ENCODE peak calls at places on chromosome 7, in four cellular contexts. A, H, I and W are unnamed samples.

GRCh38 chr7:37196631-37197030 is 252.0 kb downstream of the ELMO1 start:
- DNase-seq in A (no peak), I (no peak), H (no peak), W (no peak)

GRCh38 chr7:117165656-117166055 is 157.2 kb downstream of the WNT2 start:
- DNase-seq in H (no peak), I (no peak), A (no peak), W (no peak)

GRCh38 chr7:132291446-132291845 is 284.8 kb downstream of the PLXNA4 start:
- DNase-seq in H (no peak), A (no peak), I (peak), W (no peak)

GRCh38 chr7:95686109-95686508 is 86.2 kb upstream of the DYNC1I1 start:
- DNase-seq in I (peak), A (peak), H (peak), W (peak)

GRCh38 chr7:6271694-6272371 is 591 bp downstream of the CYTH3 start:
- DNase-seq in I (no peak), A (peak), H (peak), W (peak)

GRCh38 chr7:14754631-14755030 is 147.9 kb downstream of the DGKB start:
- DNase-seq in H (no peak), A (no peak), I (no peak), W (no peak)

GRCh38 chr7:30430300-30430699 is 48.3 kb downstream of the NOD1 start:
- DNase-seq in I (no peak), A (no peak), H (no peak), W (no peak)

GRCh38 chr7:22718911-22719420 is 8.0 kb upstream of the IL6 start:
- DNase-seq in A (no peak), I (no peak), H (no peak), W (no peak)

GRCh38 chr7:70435634-70436033 is 696.3 kb upstream of the GALNT17 start:
- DNase-seq in H (no peak), A (no peak), I (no peak), W (no peak)

GRCh38 chr7:98697485-98698240 is 80.6 kb downstream of the NPTX2 start:
- DNase-seq in H (no peak), I (no peak), A (no peak), W (no peak)

GRCh38 chr7:98700533-98700932 is 83.4 kb downstream of the NPTX2 start:
- DNase-seq in A (no peak), H (no peak), I (no peak), W (no peak)

GRCh38 chr7:98702021-98702420 is 84.9 kb downstream of the NPTX2 start:
- DNase-seq in I (no peak), H (no peak), A (no peak), W (no peak)

GRCh38 chr7:98703916-98704315 is 86.8 kb downstream of the NPTX2 start:
- DNase-seq in I (no peak), H (no peak), A (no peak), W (no peak)

GRCh38 chr7:98701372-98701771 is 84.3 kb downstream of the NPTX2 start:
- DNase-seq in H (no peak), A (no peak), I (no peak), W (no peak)
- TF ChIP-seq ELF4 in H (no peak), A (no peak), I (no peak), W (no peak)

GRCh38 chr7:155455776-155456516 is 2.0 kb upstream of the EN2 start:
- DNase-seq in A (no peak), I (no peak), H (no peak), W (no peak)
- TF ChIP-seq ELF4 in A (no peak), I (no peak), H (no peak), W (no peak)

GRCh38 chr7:102221961-102222360 is 64.7 kb upstream of the SH2B2 start:
- DNase-seq in H (no peak), A (no peak), I (no peak), W (no peak)

GRCh38 chr7:102220229-102220850 is 66.3 kb upstream of the SH2B2 start:
- DNase-seq in A (no peak), H (no peak), I (no peak), W (no peak)

GRCh38 chr7:102222445-102222844 is 64.2 kb upstream of the SH2B2 start:
- DNase-seq in H (no peak), A (no peak), I (no peak), W (no peak)

GRCh38 chr7:102223175-102223574 is 63.5 kb upstream of the SH2B2 start:
- DNase-seq in H (no peak), A (no peak), I (no peak), W (no peak)

DNA sequence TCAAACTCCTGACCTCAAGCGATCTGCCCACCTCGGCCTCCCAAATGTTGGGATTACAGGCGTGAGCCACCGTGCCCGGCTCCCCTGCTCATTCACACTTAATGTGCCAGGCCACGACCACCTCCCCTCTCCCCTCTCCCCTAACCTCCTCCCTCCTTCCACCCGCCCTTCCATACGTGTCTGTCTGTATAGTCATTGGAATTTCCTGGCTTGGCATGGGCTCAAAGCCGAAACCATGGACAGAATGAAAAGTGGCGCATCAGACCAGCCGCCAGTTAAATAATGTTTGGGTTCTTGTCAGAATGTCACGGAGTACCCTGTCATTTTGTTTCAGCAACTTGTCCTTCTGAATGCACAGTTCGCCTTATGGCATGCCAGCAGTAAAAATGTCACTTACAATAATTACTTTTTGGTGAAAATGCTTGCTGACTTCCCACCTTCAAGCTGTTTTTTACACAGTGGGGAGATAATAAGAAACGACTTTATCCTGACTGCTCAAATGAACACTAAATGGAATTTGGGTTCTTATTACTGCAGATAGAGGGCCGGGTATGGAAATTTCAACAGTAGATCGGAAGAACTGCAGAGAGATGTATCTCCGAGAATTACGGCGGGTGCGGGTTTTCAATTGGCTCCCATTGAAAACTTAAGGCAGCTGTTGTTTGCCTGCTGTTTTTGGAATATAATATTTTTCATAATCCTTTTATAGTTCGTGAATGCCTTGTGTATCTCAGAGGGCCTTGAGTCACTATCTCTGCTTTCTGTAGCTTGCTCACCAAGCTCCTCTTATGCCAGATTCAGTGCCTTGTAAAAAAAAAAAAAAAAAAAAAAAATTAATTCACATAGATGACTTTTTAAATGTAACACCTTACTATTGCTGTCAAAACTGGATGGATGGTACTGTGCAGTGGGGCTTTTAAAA is 65.5 kb upstream of the SH2B2 start:
- DNase-seq in H (no peak), A (no peak), I (no peak), W (no peak)
- TF ChIP-seq ELF4 in H (no peak), A (no peak), I (no peak), W (no peak)

DNA sequence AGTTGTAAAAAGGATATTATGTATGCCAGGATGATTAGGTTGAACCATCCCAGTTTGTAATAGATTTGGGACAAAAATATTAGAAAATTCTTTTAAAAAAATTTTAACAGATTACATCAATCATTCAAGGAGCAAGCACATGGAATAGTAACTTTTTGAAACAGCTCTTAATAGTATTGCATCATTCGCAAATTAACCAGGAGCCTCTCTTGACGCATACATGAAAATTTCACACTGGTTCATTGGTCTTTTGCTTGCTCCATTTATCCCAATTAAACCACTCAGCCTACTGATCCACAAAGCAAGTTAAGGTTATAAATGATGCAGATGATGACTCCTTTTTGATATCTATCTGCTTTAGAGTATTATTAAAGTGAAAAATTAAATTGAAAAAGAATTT is 222.5 kb upstream of the SLC26A5 start:
- DNase-seq in A (no peak), I (no peak), H (no peak), W (no peak)
- TF ChIP-seq ELF4 in A (no peak), I (no peak), H (no peak), W (no peak)

DNA sequence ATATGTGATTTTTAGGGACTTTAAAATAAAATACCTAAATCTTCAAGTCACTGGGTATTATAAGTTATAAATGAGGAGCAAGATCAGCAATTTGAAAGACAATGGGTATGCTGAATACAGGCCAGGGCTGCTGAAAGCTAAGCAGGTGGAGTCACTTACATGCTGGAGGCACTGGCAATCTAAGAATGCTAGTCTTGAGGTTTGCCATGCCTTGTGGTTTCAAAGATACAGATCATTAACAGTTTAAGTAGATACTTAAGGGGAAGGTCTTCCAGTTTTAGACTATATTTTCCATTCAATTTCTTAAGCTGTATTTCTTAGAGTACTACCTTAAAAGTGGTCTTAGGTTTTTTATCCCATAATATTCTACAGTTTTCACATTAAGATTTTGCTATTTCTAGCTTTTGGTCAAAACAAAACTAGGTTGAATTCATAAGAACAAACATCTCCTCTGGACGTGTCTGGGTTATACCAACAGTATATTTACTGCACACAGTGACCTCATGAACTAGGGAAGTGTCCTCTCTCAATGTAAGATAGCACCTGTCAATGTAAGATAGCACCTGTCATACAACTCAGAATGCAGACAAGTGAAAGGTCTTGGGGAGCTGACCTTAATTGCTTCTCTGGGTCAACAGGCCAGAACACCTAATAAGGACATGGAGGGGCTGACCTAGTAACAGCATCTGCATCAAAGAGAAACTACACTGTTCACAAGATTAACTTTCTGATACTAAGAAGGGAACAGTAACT is 2.0 kb downstream of the SRI start:
- DNase-seq in A (no peak), H (peak), I (no peak), W (no peak)
- TF ChIP-seq ELF4 in A (no peak), H (no peak), I (no peak), W (no peak)

GRCh38 chr7:27046854-27047549 is 48.8 kb downstream of the HOXA1 start:
- DNase-seq in H (no peak), A (no peak), I (no peak), W (no peak)
- TF ChIP-seq ELF4 in H (no peak), A (no peak), I (no peak), W (no peak)

GRCh38 chr7:9210114-9210513 is 776.7 kb downstream of the NXPH1 start:
- DNase-seq in A (no peak), H (no peak), I (no peak), W (no peak)
- TF ChIP-seq ELF4 in A (no peak), H (no peak), I (no peak), W (no peak)